ENCODE peak calls at places on chromosome 22, in nine cellular contexts. One of them, this sample, is unnamed.

GRCh38 chr22:33829549-33830280 is 90.6 kb downstream of the LARGE1 start:
- DNase-seq in activated T-helper 1 cell treated with anti-CD3 and anti-CD28 coated beads, Interleukin-12 subunit alpha, Interleukin-12 subunit beta, Interleukin-2, Interleukin-4 antibody, amounts not matched to agents 30 ng/mL and 10 ng/mL and 1 ng/mL, durations not matched to agents 14 hours and 24 hours and 36 hours: no peak
- DNase-seq in cardiac fibroblast: no peak
- DNase-seq in CD8-positive, alpha-beta T cell: no peak
- DNase-seq in A549: no peak
- DNase-seq in stomach: no peak
- DNase-seq in T-helper 2 cell: no peak
- DNase-seq in BJ: no peak
- DNase-seq in midbrain: no peak
- DNase-seq in this sample: no peak

GRCh38 chr22:46388647-46389046 is 53.1 kb downstream of the TRMU start:
- DNase-seq in activated T-helper 1 cell treated with anti-CD3 and anti-CD28 coated beads, Interleukin-12 subunit alpha, Interleukin-12 subunit beta, Interleukin-2, Interleukin-4 antibody, amounts not matched to agents 30 ng/mL and 10 ng/mL and 1 ng/mL, durations not matched to agents 14 hours and 24 hours and 36 hours: no peak
- DNase-seq in cardiac fibroblast: no peak
- DNase-seq in CD8-positive, alpha-beta T cell: no peak
- DNase-seq in A549: no peak
- DNase-seq in stomach: no peak
- DNase-seq in T-helper 2 cell: no peak
- DNase-seq in BJ: no peak
- DNase-seq in midbrain: no peak
- DNase-seq in this sample: no peak

GRCh38 chr22:23837496-23837859 is 1.3 kb downstream of the DERL3 start:
- DNase-seq in activated T-helper 1 cell treated with anti-CD3 and anti-CD28 coated beads, Interleukin-12 subunit alpha, Interleukin-12 subunit beta, Interleukin-2, Interleukin-4 antibody, amounts not matched to agents 30 ng/mL and 10 ng/mL and 1 ng/mL, durations not matched to agents 14 hours and 24 hours and 36 hours: no peak
- DNase-seq in cardiac fibroblast: no peak
- DNase-seq in CD8-positive, alpha-beta T cell: no peak
- DNase-seq in A549: no peak
- DNase-seq in stomach: no peak
- DNase-seq in T-helper 2 cell: no peak
- DNase-seq in BJ: no peak
- DNase-seq in midbrain: no peak
- DNase-seq in this sample: no peak

GRCh38 chr22:44108076-44108475 is 72.6 kb upstream of the PARVG start:
- DNase-seq in activated T-helper 1 cell treated with anti-CD3 and anti-CD28 coated beads, Interleukin-12 subunit alpha, Interleukin-12 subunit beta, Interleukin-2, Interleukin-4 antibody, amounts not matched to agents 30 ng/mL and 10 ng/mL and 1 ng/mL, durations not matched to agents 14 hours and 24 hours and 36 hours: no peak
- DNase-seq in cardiac fibroblast: no peak
- DNase-seq in CD8-positive, alpha-beta T cell: no peak
- DNase-seq in A549: no peak
- DNase-seq in stomach: no peak
- DNase-seq in T-helper 2 cell: no peak
- DNase-seq in BJ: no peak
- DNase-seq in midbrain: no peak
- DNase-seq in this sample: no peak

GRCh38 chr22:44919691-44920090 is 90.1 kb downstream of the PHF21B start:
- DNase-seq in activated T-helper 1 cell treated with anti-CD3 and anti-CD28 coated beads, Interleukin-12 subunit alpha, Interleukin-12 subunit beta, Interleukin-2, Interleukin-4 antibody, amounts not matched to agents 30 ng/mL and 10 ng/mL and 1 ng/mL, durations not matched to agents 14 hours and 24 hours and 36 hours: no peak
- DNase-seq in cardiac fibroblast: no peak
- DNase-seq in CD8-positive, alpha-beta T cell: no peak
- DNase-seq in A549: no peak
- DNase-seq in stomach: no peak
- DNase-seq in T-helper 2 cell: no peak
- DNase-seq in BJ: no peak
- DNase-seq in midbrain: no peak
- DNase-seq in this sample: no peak

GRCh38 chr22:25403752-25404471 is 160.6 kb upstream of the GRK3 start:
- DNase-seq in activated T-helper 1 cell treated with anti-CD3 and anti-CD28 coated beads, Interleukin-12 subunit alpha, Interleukin-12 subunit beta, Interleukin-2, Interleukin-4 antibody, amounts not matched to agents 30 ng/mL and 10 ng/mL and 1 ng/mL, durations not matched to agents 14 hours and 24 hours and 36 hours: no peak
- DNase-seq in cardiac fibroblast: peak
- DNase-seq in CD8-positive, alpha-beta T cell: no peak
- DNase-seq in A549: peak
- DNase-seq in stomach: no peak
- DNase-seq in T-helper 2 cell: no peak
- DNase-seq in BJ: peak
- DNase-seq in midbrain: peak
- DNase-seq in this sample: no peak

GRCh38 chr22:26636296-26636695 is 14.5 kb downstream of the CRYBA4 start:
- DNase-seq in activated T-helper 1 cell treated with anti-CD3 and anti-CD28 coated beads, Interleukin-12 subunit alpha, Interleukin-12 subunit beta, Interleukin-2, Interleukin-4 antibody, amounts not matched to agents 30 ng/mL and 10 ng/mL and 1 ng/mL, durations not matched to agents 14 hours and 24 hours and 36 hours: no peak
- DNase-seq in cardiac fibroblast: no peak
- DNase-seq in CD8-positive, alpha-beta T cell: no peak
- DNase-seq in A549: no peak
- DNase-seq in stomach: no peak
- DNase-seq in T-helper 2 cell: no peak
- DNase-seq in BJ: no peak
- DNase-seq in midbrain: no peak
- DNase-seq in this sample: no peak

GRCh38 chr22:21098099-21098671 is 52.4 kb downstream of the LRRC74B start:
- DNase-seq in activated T-helper 1 cell treated with anti-CD3 and anti-CD28 coated beads, Interleukin-12 subunit alpha, Interleukin-12 subunit beta, Interleukin-2, Interleukin-4 antibody, amounts not matched to agents 30 ng/mL and 10 ng/mL and 1 ng/mL, durations not matched to agents 14 hours and 24 hours and 36 hours: no peak
- DNase-seq in cardiac fibroblast: peak
- DNase-seq in CD8-positive, alpha-beta T cell: no peak
- DNase-seq in A549: peak
- DNase-seq in stomach: no peak
- DNase-seq in T-helper 2 cell: no peak
- DNase-seq in BJ: no peak
- DNase-seq in midbrain: no peak
- DNase-seq in this sample: no peak

GRCh38 chr22:17265649-17266248 is 46.5 kb upstream of the ADA2 start:
- DNase-seq in activated T-helper 1 cell treated with anti-CD3 and anti-CD28 coated beads, Interleukin-12 subunit alpha, Interleukin-12 subunit beta, Interleukin-2, Interleukin-4 antibody, amounts not matched to agents 30 ng/mL and 10 ng/mL and 1 ng/mL, durations not matched to agents 14 hours and 24 hours and 36 hours: no peak
- DNase-seq in cardiac fibroblast: no peak
- DNase-seq in CD8-positive, alpha-beta T cell: no peak
- DNase-seq in A549: no peak
- DNase-seq in stomach: no peak
- DNase-seq in T-helper 2 cell: no peak
- DNase-seq in BJ: no peak
- DNase-seq in midbrain: no peak
- DNase-seq in this sample: no peak

GRCh38 chr22:47408409-47408808 is 646.0 kb downstream of the TBC1D22A start:
- DNase-seq in activated T-helper 1 cell treated with anti-CD3 and anti-CD28 coated beads, Interleukin-12 subunit alpha, Interleukin-12 subunit beta, Interleukin-2, Interleukin-4 antibody, amounts not matched to agents 30 ng/mL and 10 ng/mL and 1 ng/mL, durations not matched to agents 14 hours and 24 hours and 36 hours: no peak
- DNase-seq in cardiac fibroblast: no peak
- DNase-seq in CD8-positive, alpha-beta T cell: no peak
- DNase-seq in A549: peak
- DNase-seq in stomach: no peak
- DNase-seq in T-helper 2 cell: no peak
- DNase-seq in BJ: no peak
- DNase-seq in midbrain: no peak
- DNase-seq in this sample: no peak

GRCh38 chr22:24159650-24160049 is 21.6 kb upstream of the SUSD2 start:
- DNase-seq in activated T-helper 1 cell treated with anti-CD3 and anti-CD28 coated beads, Interleukin-12 subunit alpha, Interleukin-12 subunit beta, Interleukin-2, Interleukin-4 antibody, amounts not matched to agents 30 ng/mL and 10 ng/mL and 1 ng/mL, durations not matched to agents 14 hours and 24 hours and 36 hours: no peak
- DNase-seq in cardiac fibroblast: no peak
- DNase-seq in CD8-positive, alpha-beta T cell: no peak
- DNase-seq in A549: no peak
- DNase-seq in stomach: no peak
- DNase-seq in T-helper 2 cell: no peak
- DNase-seq in BJ: no peak
- DNase-seq in midbrain: no peak
- DNase-seq in this sample: no peak

GRCh38 chr22:36277482-36278291 is 24.8 kb downstream of the APOL1 start:
- DNase-seq in activated T-helper 1 cell treated with anti-CD3 and anti-CD28 coated beads, Interleukin-12 subunit alpha, Interleukin-12 subunit beta, Interleukin-2, Interleukin-4 antibody, amounts not matched to agents 30 ng/mL and 10 ng/mL and 1 ng/mL, durations not matched to agents 14 hours and 24 hours and 36 hours: peak
- DNase-seq in cardiac fibroblast: peak
- DNase-seq in CD8-positive, alpha-beta T cell: peak
- DNase-seq in A549: peak
- DNase-seq in stomach: peak
- DNase-seq in T-helper 2 cell: peak
- DNase-seq in BJ: no peak
- DNase-seq in midbrain: peak
- DNase-seq in this sample: peak

GRCh38 chr22:36239150-36239400 is 252 bp downstream of the APOL2 start:
- DNase-seq in activated T-helper 1 cell treated with anti-CD3 and anti-CD28 coated beads, Interleukin-12 subunit alpha, Interleukin-12 subunit beta, Interleukin-2, Interleukin-4 antibody, amounts not matched to agents 30 ng/mL and 10 ng/mL and 1 ng/mL, durations not matched to agents 14 hours and 24 hours and 36 hours: no peak
- DNase-seq in cardiac fibroblast: no peak
- DNase-seq in CD8-positive, alpha-beta T cell: no peak
- DNase-seq in A549: no peak
- DNase-seq in stomach: no peak
- DNase-seq in T-helper 2 cell: no peak
- DNase-seq in BJ: no peak
- DNase-seq in midbrain: no peak
- DNase-seq in this sample: no peak

GRCh38 chr22:30880181-30880601 is 88.4 kb downstream of the MORC2 start:
- DNase-seq in activated T-helper 1 cell treated with anti-CD3 and anti-CD28 coated beads, Interleukin-12 subunit alpha, Interleukin-12 subunit beta, Interleukin-2, Interleukin-4 antibody, amounts not matched to agents 30 ng/mL and 10 ng/mL and 1 ng/mL, durations not matched to agents 14 hours and 24 hours and 36 hours: no peak
- DNase-seq in cardiac fibroblast: no peak
- DNase-seq in CD8-positive, alpha-beta T cell: no peak
- DNase-seq in A549: no peak
- DNase-seq in stomach: no peak
- DNase-seq in T-helper 2 cell: no peak
- DNase-seq in BJ: no peak
- DNase-seq in midbrain: no peak
- DNase-seq in this sample: no peak

GRCh38 chr22:24429411-24430365 is 2.3 kb downstream of the ADORA2A start:
- DNase-seq in activated T-helper 1 cell treated with anti-CD3 and anti-CD28 coated beads, Interleukin-12 subunit alpha, Interleukin-12 subunit beta, Interleukin-2, Interleukin-4 antibody, amounts not matched to agents 30 ng/mL and 10 ng/mL and 1 ng/mL, durations not matched to agents 14 hours and 24 hours and 36 hours: peak
- DNase-seq in cardiac fibroblast: peak
- DNase-seq in CD8-positive, alpha-beta T cell: no peak
- DNase-seq in A549: no peak
- DNase-seq in stomach: peak
- DNase-seq in T-helper 2 cell: peak
- DNase-seq in BJ: no peak
- DNase-seq in midbrain: no peak
- DNase-seq in this sample: no peak

GRCh38 chr22:43151251-43152000 is at the start of gene TSPO:
- DNase-seq in activated T-helper 1 cell treated with anti-CD3 and anti-CD28 coated beads, Interleukin-12 subunit alpha, Interleukin-12 subunit beta, Interleukin-2, Interleukin-4 antibody, amounts not matched to agents 30 ng/mL and 10 ng/mL and 1 ng/mL, durations not matched to agents 14 hours and 24 hours and 36 hours: peak
- DNase-seq in cardiac fibroblast: peak
- DNase-seq in CD8-positive, alpha-beta T cell: peak
- DNase-seq in A549: peak
- DNase-seq in stomach: peak
- DNase-seq in T-helper 2 cell: peak
- DNase-seq in BJ: no peak
- DNase-seq in midbrain: peak
- DNase-seq in this sample: peak

GRCh38 chr22:46965552-46966494 is 203.4 kb downstream of the TBC1D22A start:
- DNase-seq in activated T-helper 1 cell treated with anti-CD3 and anti-CD28 coated beads, Interleukin-12 subunit alpha, Interleukin-12 subunit beta, Interleukin-2, Interleukin-4 antibody, amounts not matched to agents 30 ng/mL and 10 ng/mL and 1 ng/mL, durations not matched to agents 14 hours and 24 hours and 36 hours: no peak
- DNase-seq in cardiac fibroblast: no peak
- DNase-seq in CD8-positive, alpha-beta T cell: no peak
- DNase-seq in A549: no peak
- DNase-seq in stomach: no peak
- DNase-seq in T-helper 2 cell: no peak
- DNase-seq in BJ: no peak
- DNase-seq in midbrain: no peak
- DNase-seq in this sample: peak

GRCh38 chr22:38017272-38017920 is 33.0 kb upstream of the SOX10 start:
- DNase-seq in activated T-helper 1 cell treated with anti-CD3 and anti-CD28 coated beads, Interleukin-12 subunit alpha, Interleukin-12 subunit beta, Interleukin-2, Interleukin-4 antibody, amounts not matched to agents 30 ng/mL and 10 ng/mL and 1 ng/mL, durations not matched to agents 14 hours and 24 hours and 36 hours: no peak
- DNase-seq in cardiac fibroblast: peak
- DNase-seq in CD8-positive, alpha-beta T cell: no peak
- DNase-seq in A549: no peak
- DNase-seq in stomach: peak
- DNase-seq in T-helper 2 cell: no peak
- DNase-seq in BJ: no peak
- DNase-seq in midbrain: peak
- DNase-seq in this sample: peak

GRCh38 chr22:19035474-19036228 is 86.6 kb downstream of the DGCR2 start:
- DNase-seq in activated T-helper 1 cell treated with anti-CD3 and anti-CD28 coated beads, Interleukin-12 subunit alpha, Interleukin-12 subunit beta, Interleukin-2, Interleukin-4 antibody, amounts not matched to agents 30 ng/mL and 10 ng/mL and 1 ng/mL, durations not matched to agents 14 hours and 24 hours and 36 hours: no peak
- DNase-seq in cardiac fibroblast: no peak
- DNase-seq in CD8-positive, alpha-beta T cell: no peak
- DNase-seq in A549: peak
- DNase-seq in stomach: peak
- DNase-seq in T-helper 2 cell: no peak
- DNase-seq in BJ: no peak
- DNase-seq in midbrain: no peak
- DNase-seq in this sample: no peak

GRCh38 chr22:46290843-46291785 is 5.6 kb upstream of the GTSE1 start:
- DNase-seq in activated T-helper 1 cell treated with anti-CD3 and anti-CD28 coated beads, Interleukin-12 subunit alpha, Interleukin-12 subunit beta, Interleukin-2, Interleukin-4 antibody, amounts not matched to agents 30 ng/mL and 10 ng/mL and 1 ng/mL, durations not matched to agents 14 hours and 24 hours and 36 hours: no peak
- DNase-seq in cardiac fibroblast: no peak
- DNase-seq in CD8-positive, alpha-beta T cell: no peak
- DNase-seq in A549: no peak
- DNase-seq in stomach: no peak
- DNase-seq in T-helper 2 cell: no peak
- DNase-seq in BJ: no peak
- DNase-seq in midbrain: no peak
- DNase-seq in this sample: no peak

GRCh38 chr22:23847310-23847920 is 8.6 kb upstream of the DERL3 start:
- DNase-seq in activated T-helper 1 cell treated with anti-CD3 and anti-CD28 coated beads, Interleukin-12 subunit alpha, Interleukin-12 subunit beta, Interleukin-2, Interleukin-4 antibody, amounts not matched to agents 30 ng/mL and 10 ng/mL and 1 ng/mL, durations not matched to agents 14 hours and 24 hours and 36 hours: no peak
- DNase-seq in cardiac fibroblast: no peak
- DNase-seq in CD8-positive, alpha-beta T cell: no peak
- DNase-seq in A549: no peak
- DNase-seq in stomach: no peak
- DNase-seq in T-helper 2 cell: no peak
- DNase-seq in BJ: no peak
- DNase-seq in midbrain: no peak
- DNase-seq in this sample: no peak

GRCh38 chr22:17117890-17118289 is 3.3 kb downstream of the TMEM121B start:
- DNase-seq in activated T-helper 1 cell treated with anti-CD3 and anti-CD28 coated beads, Interleukin-12 subunit alpha, Interleukin-12 subunit beta, Interleukin-2, Interleukin-4 antibody, amounts not matched to agents 30 ng/mL and 10 ng/mL and 1 ng/mL, durations not matched to agents 14 hours and 24 hours and 36 hours: no peak
- DNase-seq in cardiac fibroblast: no peak
- DNase-seq in CD8-positive, alpha-beta T cell: no peak
- DNase-seq in A549: no peak
- DNase-seq in stomach: no peak
- DNase-seq in T-helper 2 cell: no peak
- DNase-seq in BJ: no peak
- DNase-seq in midbrain: peak
- DNase-seq in this sample: no peak

GRCh38 chr22:27487600-27488450 is 313.7 kb downstream of the MN1 start:
- DNase-seq in activated T-helper 1 cell treated with anti-CD3 and anti-CD28 coated beads, Interleukin-12 subunit alpha, Interleukin-12 subunit beta, Interleukin-2, Interleukin-4 antibody, amounts not matched to agents 30 ng/mL and 10 ng/mL and 1 ng/mL, durations not matched to agents 14 hours and 24 hours and 36 hours: no peak
- DNase-seq in cardiac fibroblast: no peak
- DNase-seq in CD8-positive, alpha-beta T cell: no peak
- DNase-seq in A549: peak
- DNase-seq in stomach: no peak
- DNase-seq in T-helper 2 cell: no peak
- DNase-seq in BJ: no peak
- DNase-seq in midbrain: no peak
- DNase-seq in this sample: no peak

GRCh38 chr22:38782402-38783094 is 11.4 kb downstream of the DNAL4 start:
- DNase-seq in activated T-helper 1 cell treated with anti-CD3 and anti-CD28 coated beads, Interleukin-12 subunit alpha, Interleukin-12 subunit beta, Interleukin-2, Interleukin-4 antibody, amounts not matched to agents 30 ng/mL and 10 ng/mL and 1 ng/mL, durations not matched to agents 14 hours and 24 hours and 36 hours: no peak
- DNase-seq in cardiac fibroblast: peak
- DNase-seq in CD8-positive, alpha-beta T cell: no peak
- DNase-seq in A549: no peak
- DNase-seq in stomach: no peak
- DNase-seq in T-helper 2 cell: no peak
- DNase-seq in BJ: no peak
- DNase-seq in midbrain: no peak
- DNase-seq in this sample: no peak

GRCh38 chr22:22767876-22768602 is 119.6 kb upstream of the IGLL5 start:
- DNase-seq in activated T-helper 1 cell treated with anti-CD3 and anti-CD28 coated beads, Interleukin-12 subunit alpha, Interleukin-12 subunit beta, Interleukin-2, Interleukin-4 antibody, amounts not matched to agents 30 ng/mL and 10 ng/mL and 1 ng/mL, durations not matched to agents 14 hours and 24 hours and 36 hours: no peak
- DNase-seq in cardiac fibroblast: peak
- DNase-seq in CD8-positive, alpha-beta T cell: no peak
- DNase-seq in A549: no peak
- DNase-seq in stomach: no peak
- DNase-seq in T-helper 2 cell: no peak
- DNase-seq in BJ: no peak
- DNase-seq in midbrain: no peak
- DNase-seq in this sample: no peak

GRCh38 chr22:47023871-47024270 is 261.4 kb downstream of the TBC1D22A start:
- DNase-seq in activated T-helper 1 cell treated with anti-CD3 and anti-CD28 coated beads, Interleukin-12 subunit alpha, Interleukin-12 subunit beta, Interleukin-2, Interleukin-4 antibody, amounts not matched to agents 30 ng/mL and 10 ng/mL and 1 ng/mL, durations not matched to agents 14 hours and 24 hours and 36 hours: no peak
- DNase-seq in cardiac fibroblast: no peak
- DNase-seq in CD8-positive, alpha-beta T cell: no peak
- DNase-seq in A549: no peak
- DNase-seq in stomach: peak
- DNase-seq in T-helper 2 cell: no peak
- DNase-seq in BJ: no peak
- DNase-seq in midbrain: no peak
- DNase-seq in this sample: peak

GRCh38 chr22:29503811-29504372 is 23.9 kb downstream of the NEFH start:
- DNase-seq in activated T-helper 1 cell treated with anti-CD3 and anti-CD28 coated beads, Interleukin-12 subunit alpha, Interleukin-12 subunit beta, Interleukin-2, Interleukin-4 antibody, amounts not matched to agents 30 ng/mL and 10 ng/mL and 1 ng/mL, durations not matched to agents 14 hours and 24 hours and 36 hours: no peak
- DNase-seq in cardiac fibroblast: peak
- DNase-seq in CD8-positive, alpha-beta T cell: no peak
- DNase-seq in A549: peak
- DNase-seq in stomach: no peak
- DNase-seq in T-helper 2 cell: no peak
- DNase-seq in BJ: peak
- DNase-seq in midbrain: peak
- DNase-seq in this sample: peak